ENCODE peak calls at places on chromosomes 2 and 18, in eight cellular contexts. One of them, this sample, is unnamed.

GRCh38 chr2:158935617-158936016 is 32.8 kb upstream of the TANC1 start:
- DNase-seq in A549: no peak
- DNase-seq in HFF-Myc: no peak
- DNase-seq in lower lobe of right lung: no peak
- DNase-seq in heart right ventricle: no peak
- DNase-seq in suprapubic skin: no peak
- DNase-seq in sigmoid colon: no peak
- DNase-seq in dorsolateral prefrontal cortex: no peak
- DNase-seq in this sample: no peak

GRCh38 chr2:122873951-122874350 is 1118.5 kb downstream of the TSN start:
- DNase-seq in A549: no peak
- DNase-seq in HFF-Myc: no peak
- DNase-seq in lower lobe of right lung: no peak
- DNase-seq in heart right ventricle: no peak
- DNase-seq in suprapubic skin: no peak
- DNase-seq in sigmoid colon: no peak
- DNase-seq in dorsolateral prefrontal cortex: no peak
- DNase-seq in this sample: no peak

GRCh38 chr2:38010995-38011394 is 65.0 kb downstream of the CYP1B1 start:
- DNase-seq in A549: no peak
- DNase-seq in HFF-Myc: no peak
- DNase-seq in lower lobe of right lung: no peak
- DNase-seq in heart right ventricle: no peak
- DNase-seq in suprapubic skin: no peak
- DNase-seq in sigmoid colon: no peak
- DNase-seq in dorsolateral prefrontal cortex: no peak
- DNase-seq in this sample: no peak

GRCh38 chr2:224909885-224910517 is 132.3 kb downstream of the DOCK10 start:
- DNase-seq in A549: peak
- DNase-seq in HFF-Myc: peak
- DNase-seq in lower lobe of right lung: peak
- DNase-seq in heart right ventricle: peak
- DNase-seq in suprapubic skin: peak
- DNase-seq in sigmoid colon: peak
- DNase-seq in dorsolateral prefrontal cortex: no peak
- DNase-seq in this sample: no peak

GRCh38 chr18:58144106-58144505 is 100.1 kb downstream of the NEDD4L start:
- DNase-seq in A549: no peak
- DNase-seq in HFF-Myc: no peak
- DNase-seq in lower lobe of right lung: no peak
- DNase-seq in heart right ventricle: no peak
- DNase-seq in suprapubic skin: no peak
- DNase-seq in sigmoid colon: no peak
- DNase-seq in dorsolateral prefrontal cortex: no peak
- DNase-seq in this sample: no peak

GRCh38 chr2:238006500-238006899 is 39.7 kb downstream of the UBE2F start:
- DNase-seq in A549: no peak
- DNase-seq in HFF-Myc: no peak
- DNase-seq in lower lobe of right lung: no peak
- DNase-seq in heart right ventricle: no peak
- DNase-seq in suprapubic skin: no peak
- DNase-seq in sigmoid colon: no peak
- DNase-seq in dorsolateral prefrontal cortex: no peak
- DNase-seq in this sample: no peak

GRCh38 chr18:12027480-12027879 is 46.2 kb downstream of the IMPA2 start:
- DNase-seq in A549: no peak
- DNase-seq in HFF-Myc: no peak
- DNase-seq in lower lobe of right lung: no peak
- DNase-seq in heart right ventricle: no peak
- DNase-seq in suprapubic skin: peak
- DNase-seq in sigmoid colon: peak
- DNase-seq in dorsolateral prefrontal cortex: no peak
- DNase-seq in this sample: peak

GRCh38 chr18:49920731-49921130 is 107.4 kb upstream of the ACAA2 start:
- DNase-seq in A549: no peak
- DNase-seq in HFF-Myc: no peak
- DNase-seq in lower lobe of right lung: no peak
- DNase-seq in heart right ventricle: no peak
- DNase-seq in suprapubic skin: no peak
- DNase-seq in sigmoid colon: no peak
- DNase-seq in dorsolateral prefrontal cortex: no peak
- DNase-seq in this sample: no peak

GRCh38 chr2:200585730-200586643 is at the start of gene AOX1:
- DNase-seq in A549: no peak
- DNase-seq in HFF-Myc: peak
- DNase-seq in lower lobe of right lung: peak
- DNase-seq in heart right ventricle: no peak
- DNase-seq in suprapubic skin: peak
- DNase-seq in sigmoid colon: peak
- DNase-seq in dorsolateral prefrontal cortex: peak
- DNase-seq in this sample: peak

GRCh38 chr2:223989206-223989859 is 32.1 kb downstream of the MRPL44 start:
- DNase-seq in A549: no peak
- DNase-seq in HFF-Myc: no peak
- DNase-seq in lower lobe of right lung: no peak
- DNase-seq in heart right ventricle: no peak
- DNase-seq in suprapubic skin: no peak
- DNase-seq in sigmoid colon: no peak
- DNase-seq in dorsolateral prefrontal cortex: no peak
- DNase-seq in this sample: no peak

GRCh38 chr2:72911256-72911655 is 6.1 kb upstream of the EMX1 start:
- DNase-seq in A549: no peak
- DNase-seq in HFF-Myc: no peak
- DNase-seq in lower lobe of right lung: no peak
- DNase-seq in heart right ventricle: no peak
- DNase-seq in suprapubic skin: no peak
- DNase-seq in sigmoid colon: no peak
- DNase-seq in dorsolateral prefrontal cortex: no peak
- DNase-seq in this sample: no peak

GRCh38 chr2:217563081-217563480 is 439.7 kb downstream of the TNS1 start:
- DNase-seq in A549: no peak
- DNase-seq in HFF-Myc: no peak
- DNase-seq in lower lobe of right lung: no peak
- DNase-seq in heart right ventricle: no peak
- DNase-seq in suprapubic skin: no peak
- DNase-seq in sigmoid colon: no peak
- DNase-seq in dorsolateral prefrontal cortex: no peak
- DNase-seq in this sample: no peak

GRCh38 chr2:154978244-154978643 is 279.7 kb downstream of the KCNJ3 start:
- DNase-seq in A549: no peak
- DNase-seq in HFF-Myc: no peak
- DNase-seq in lower lobe of right lung: no peak
- DNase-seq in heart right ventricle: no peak
- DNase-seq in suprapubic skin: no peak
- DNase-seq in sigmoid colon: no peak
- DNase-seq in dorsolateral prefrontal cortex: no peak
- DNase-seq in this sample: no peak

GRCh38 chr2:109208951-109209335 is 79.9 kb downstream of the SH3RF3 start:
- DNase-seq in A549: no peak
- DNase-seq in HFF-Myc: no peak
- DNase-seq in lower lobe of right lung: no peak
- DNase-seq in heart right ventricle: no peak
- DNase-seq in suprapubic skin: peak
- DNase-seq in sigmoid colon: peak
- DNase-seq in dorsolateral prefrontal cortex: no peak
- DNase-seq in this sample: no peak

GRCh38 chr2:38421274-38422056 is 44.4 kb upstream of the ATL2 start:
- DNase-seq in A549: no peak
- DNase-seq in HFF-Myc: no peak
- DNase-seq in lower lobe of right lung: no peak
- DNase-seq in heart right ventricle: no peak
- DNase-seq in suprapubic skin: no peak
- DNase-seq in sigmoid colon: peak
- DNase-seq in dorsolateral prefrontal cortex: no peak
- DNase-seq in this sample: no peak

GRCh38 chr2:234488913-234489451 is 7.9 kb downstream of the ARL4C start:
- DNase-seq in A549: no peak
- DNase-seq in HFF-Myc: no peak
- DNase-seq in lower lobe of right lung: no peak
- DNase-seq in heart right ventricle: no peak
- DNase-seq in suprapubic skin: no peak
- DNase-seq in sigmoid colon: peak
- DNase-seq in dorsolateral prefrontal cortex: no peak
- DNase-seq in this sample: no peak

GRCh38 chr2:120604767-120605166 is 130.9 kb upstream of the GLI2 start:
- DNase-seq in A549: no peak
- DNase-seq in HFF-Myc: no peak
- DNase-seq in lower lobe of right lung: peak
- DNase-seq in heart right ventricle: no peak
- DNase-seq in suprapubic skin: no peak
- DNase-seq in sigmoid colon: no peak
- DNase-seq in dorsolateral prefrontal cortex: no peak
- DNase-seq in this sample: peak

GRCh38 chr2:23419171-23420090 is 34.5 kb downstream of the KLHL29 start:
- DNase-seq in A549: no peak
- DNase-seq in HFF-Myc: no peak
- DNase-seq in lower lobe of right lung: no peak
- DNase-seq in heart right ventricle: no peak
- DNase-seq in suprapubic skin: no peak
- DNase-seq in sigmoid colon: no peak
- DNase-seq in dorsolateral prefrontal cortex: no peak
- DNase-seq in this sample: no peak

GRCh38 chr2:186950694-186951093 is 101.7 kb upstream of the ZSWIM2 start:
- DNase-seq in A549: no peak
- DNase-seq in HFF-Myc: peak
- DNase-seq in lower lobe of right lung: no peak
- DNase-seq in heart right ventricle: no peak
- DNase-seq in suprapubic skin: no peak
- DNase-seq in sigmoid colon: no peak
- DNase-seq in dorsolateral prefrontal cortex: no peak
- DNase-seq in this sample: no peak

GRCh38 chr18:7017013-7017412 is 100.6 kb downstream of the LAMA1 start:
- DNase-seq in A549: no peak
- DNase-seq in HFF-Myc: no peak
- DNase-seq in lower lobe of right lung: no peak
- DNase-seq in heart right ventricle: no peak
- DNase-seq in suprapubic skin: no peak
- DNase-seq in sigmoid colon: no peak
- DNase-seq in dorsolateral prefrontal cortex: no peak
- DNase-seq in this sample: no peak

GRCh38 chr2:113133696-113134558 is 6.5 kb downstream of the IL1RN start:
- DNase-seq in A549: no peak
- DNase-seq in HFF-Myc: no peak
- DNase-seq in lower lobe of right lung: no peak
- DNase-seq in heart right ventricle: no peak
- DNase-seq in suprapubic skin: no peak
- DNase-seq in sigmoid colon: no peak
- DNase-seq in dorsolateral prefrontal cortex: no peak
- DNase-seq in this sample: no peak

GRCh38 chr2:16002575-16002974 is 62.2 kb downstream of the MYCN start:
- DNase-seq in A549: no peak
- DNase-seq in HFF-Myc: no peak
- DNase-seq in lower lobe of right lung: no peak
- DNase-seq in heart right ventricle: no peak
- DNase-seq in suprapubic skin: no peak
- DNase-seq in sigmoid colon: no peak
- DNase-seq in dorsolateral prefrontal cortex: no peak
- DNase-seq in this sample: no peak

DNA sequence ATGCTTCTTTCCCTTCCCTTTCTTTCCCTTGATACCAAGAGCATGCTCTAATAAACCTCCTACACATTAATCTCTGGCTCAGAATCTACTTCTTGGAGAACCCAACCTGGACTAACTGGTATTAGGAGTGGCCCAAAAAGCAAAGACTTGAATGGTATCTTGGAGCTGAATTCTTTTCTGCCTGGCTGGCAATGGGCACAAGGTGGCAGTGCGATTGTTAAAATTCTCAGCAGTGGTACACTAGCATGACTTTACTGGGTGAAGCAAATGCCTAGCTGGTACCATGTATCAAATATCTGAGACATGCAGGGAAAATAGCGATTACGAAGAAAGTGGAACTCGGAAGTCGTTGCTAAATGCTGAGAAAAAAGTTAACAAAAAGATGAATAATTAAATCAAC is 376.1 kb downstream of the XIRP2 start:
- DNase-seq in A549: no peak
- DNase-seq in HFF-Myc: no peak
- DNase-seq in lower lobe of right lung: no peak
- DNase-seq in heart right ventricle: no peak
- DNase-seq in suprapubic skin: no peak
- DNase-seq in sigmoid colon: no peak
- DNase-seq in dorsolateral prefrontal cortex: peak
- DNase-seq in this sample: no peak
- TF ChIP-seq CTCF in A549: no peak
- TF ChIP-seq CTCF in HFF-Myc: peak
- TF ChIP-seq CTCF in lower lobe of right lung: peak
- TF ChIP-seq CTCF in heart right ventricle: no peak
- TF ChIP-seq CTCF in suprapubic skin: no peak
- TF ChIP-seq CTCF in sigmoid colon: no peak
- TF ChIP-seq CTCF in dorsolateral prefrontal cortex: peak
- TF ChIP-seq CTCF in this sample: peak

GRCh38 chr2:45822272-45822630 is 170.8 kb downstream of the PRKCE start:
- DNase-seq in A549: no peak
- DNase-seq in HFF-Myc: no peak
- DNase-seq in lower lobe of right lung: no peak
- DNase-seq in heart right ventricle: no peak
- DNase-seq in suprapubic skin: no peak
- DNase-seq in sigmoid colon: no peak
- DNase-seq in dorsolateral prefrontal cortex: no peak
- DNase-seq in this sample: no peak
- TF ChIP-seq CTCF in A549: no peak
- TF ChIP-seq CTCF in HFF-Myc: no peak
- TF ChIP-seq CTCF in lower lobe of right lung: no peak
- TF ChIP-seq CTCF in heart right ventricle: no peak
- TF ChIP-seq CTCF in suprapubic skin: no peak
- TF ChIP-seq CTCF in sigmoid colon: no peak
- TF ChIP-seq CTCF in dorsolateral prefrontal cortex: no peak
- TF ChIP-seq CTCF in this sample: no peak

GRCh38 chr18:21191596-21192307 is 50.3 kb upstream of the GREB1L start:
- DNase-seq in A549: peak
- DNase-seq in HFF-Myc: peak
- DNase-seq in lower lobe of right lung: peak
- DNase-seq in heart right ventricle: peak
- DNase-seq in suprapubic skin: no peak
- DNase-seq in sigmoid colon: no peak
- DNase-seq in dorsolateral prefrontal cortex: peak
- DNase-seq in this sample: no peak
- TF ChIP-seq CTCF in A549: peak
- TF ChIP-seq CTCF in HFF-Myc: peak
- TF ChIP-seq CTCF in lower lobe of right lung: peak
- TF ChIP-seq CTCF in heart right ventricle: no peak
- TF ChIP-seq CTCF in suprapubic skin: peak
- TF ChIP-seq CTCF in sigmoid colon: peak
- TF ChIP-seq CTCF in dorsolateral prefrontal cortex: peak
- TF ChIP-seq CTCF in this sample: peak

DNA sequence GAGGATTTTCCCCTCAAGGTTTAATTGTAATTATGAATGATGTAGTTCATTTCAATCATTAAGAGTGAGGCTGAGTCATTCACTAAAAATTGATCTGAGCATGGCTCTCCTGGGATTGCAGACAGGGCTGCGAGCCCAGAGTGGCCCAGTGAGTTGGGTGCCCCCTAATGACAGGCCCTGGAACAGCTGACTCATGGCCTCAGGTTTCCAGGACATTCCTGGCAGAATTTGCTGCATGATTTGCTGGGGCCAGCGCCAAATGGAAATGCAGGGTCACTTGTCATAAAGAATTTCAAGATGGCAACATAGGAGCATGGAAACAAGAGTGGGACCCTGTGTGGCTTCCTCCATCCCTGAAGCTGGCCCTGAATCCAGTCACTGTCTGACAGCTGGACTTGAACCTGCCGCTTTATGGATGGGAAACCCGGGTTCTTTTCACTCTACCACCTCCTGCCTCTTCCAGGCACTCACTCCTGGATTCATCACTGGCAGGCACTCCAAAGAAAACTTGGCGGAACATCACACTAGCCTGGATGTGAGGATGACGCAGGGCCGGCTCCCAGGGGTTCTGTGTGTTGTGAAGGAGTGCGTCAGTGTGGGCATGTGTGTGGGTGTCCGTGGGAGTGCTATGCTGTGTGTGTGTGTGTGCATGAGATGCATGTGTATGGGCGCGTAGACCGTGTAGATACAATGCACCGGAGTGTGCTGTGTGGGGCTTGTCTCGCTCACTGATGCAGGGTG is 15.2 kb downstream of the OTOF start:
- DNase-seq in A549: peak
- DNase-seq in HFF-Myc: no peak
- DNase-seq in lower lobe of right lung: peak
- DNase-seq in heart right ventricle: no peak
- DNase-seq in suprapubic skin: peak
- DNase-seq in sigmoid colon: no peak
- DNase-seq in dorsolateral prefrontal cortex: no peak
- DNase-seq in this sample: no peak
- TF ChIP-seq CTCF in A549: peak
- TF ChIP-seq CTCF in HFF-Myc: peak
- TF ChIP-seq CTCF in lower lobe of right lung: peak
- TF ChIP-seq CTCF in heart right ventricle: peak
- TF ChIP-seq CTCF in suprapubic skin: peak
- TF ChIP-seq CTCF in sigmoid colon: no peak
- TF ChIP-seq CTCF in dorsolateral prefrontal cortex: peak
- TF ChIP-seq CTCF in this sample: peak

This sample was measured in chondrocyte.